ENCODE peak calls at places on chromosomes 3 and 15, in four cellular contexts. V is lower leg skin, N is H9, U is GM03348. Q is an unnamed sample.

GRCh38 chr3:58293516-58293915 is 12.5 kb upstream of the RPP14 start:
- DNase-seq in V (no peak), N (no peak), U (no peak), Q (no peak)

GRCh38 chr3:60475096-60475495 is 776.2 kb downstream of the FHIT start:
- DNase-seq in V (no peak), U (no peak), N (no peak), Q (no peak)

GRCh38 chr3:13767896-13768295 is 112.0 kb downstream of the WNT7A start:
- DNase-seq in N (no peak), V (peak; percentile 74), U (no peak), Q (no peak)

GRCh38 chr3:112770026-112770626 is 76.5 kb downstream of the CD200R1L start:
- DNase-seq in N (peak; percentile 64), V (no peak), U (peak; percentile 56), Q (no peak)

GRCh38 chr15:67807836-67808235 is 17.5 kb upstream of the SKOR1 start:
- DNase-seq in N (peak; percentile 8), U (no peak), V (peak; percentile 54), Q (no peak)

GRCh38 chr15:55897560-55898336 is 95.7 kb downstream of the NEDD4 start:
- DNase-seq in V (no peak), N (peak; percentile 55), U (peak; percentile 66), Q (no peak)

GRCh38 chr15:79539426-79539825 is 107.3 kb downstream of the MINAR1 start:
- DNase-seq in N (no peak), V (no peak), U (peak; percentile 61), Q (no peak)

GRCh38 chr15:75809986-75810750 is 33.1 kb upstream of the UBE2Q2 start:
- DNase-seq in V (no peak), N (peak; percentile 72), U (peak; percentile 34), Q (no peak)

GRCh38 chr15:66953523-66954229 is 111.7 kb upstream of the SMAD3 start:
- DNase-seq in U (no peak), V (peak; percentile 75), N (no peak), Q (no peak)

GRCh38 chr15:38471974-38472373 is 18.0 kb downstream of the FAM98B start:
- DNase-seq in N (no peak), V (no peak), U (no peak), Q (no peak)

GRCh38 chr3:62587169-62587568 is 213.8 kb upstream of the FEZF2 start:
- DNase-seq in U (no peak), N (no peak), V (no peak), Q (no peak)

GRCh38 chr15:70259640-70260066 is 161.9 kb upstream of the TLE3 start:
- DNase-seq in N (peak; percentile 64), V (no peak), U (no peak), Q (no peak)

GRCh38 chr3:58214484-58215316 is 3.9 kb upstream of the DNASE1L3 start:
- DNase-seq in U (no peak), V (peak; percentile 68), N (peak; percentile 47), Q (no peak)

GRCh38 chr3:53478921-53479664 is 15.3 kb upstream of the CACNA1D start:
- DNase-seq in N (no peak), U (no peak), V (no peak), Q (no peak)

GRCh38 chr3:177286034-177286433 is 88.8 kb upstream of the TBL1XR1 start:
- DNase-seq in U (no peak), N (no peak), V (no peak), Q (no peak)

GRCh38 chr15:40364259-40364658 is 6.2 kb downstream of the DISP2 start:
- DNase-seq in U (no peak), N (no peak), V (no peak), Q (no peak)

GRCh38 chr3:56987238-56987932 is 73.1 kb upstream of the SPATA12 start:
- DNase-seq in N (peak; percentile 63), U (no peak), V (no peak), Q (no peak)

GRCh38 chr3:50674349-50675178 is at the start of gene DOCK3:
- DNase-seq in U (peak; percentile 96), V (peak; percentile 87), N (peak; percentile 49), Q (peak; percentile 30)

GRCh38 chr3:58719684-58720083 is 53.1 kb upstream of the FAM3D start:
- DNase-seq in V (no peak), N (no peak), U (no peak), Q (no peak)

GRCh38 chr3:32203854-32204253 is 34.6 kb upstream of the CMTM8 start:
- DNase-seq in U (peak; percentile 10), N (no peak), V (no peak), Q (no peak)

GRCh38 chr3:72338082-72338941 is 509.9 kb downstream of the SHQ1 start:
- DNase-seq in V (peak; percentile 82), U (no peak), N (no peak), Q (no peak)

GRCh38 chr3:154791611-154792010 is 288.5 kb upstream of the MME start:
- DNase-seq in N (no peak), U (no peak), V (no peak), Q (no peak)

GRCh38 chr3:125990253-125990970 is 21.4 kb downstream of the ROPN1B start:
- DNase-seq in N (peak; percentile 98), V (peak; percentile 97), U (peak; percentile 79), Q (peak; percentile 48)

Q was measured in CD4-positive, alpha-beta T cell.